ENCODE peak calls at places on chromosomes 16 and 17, in eight cellular contexts. X is keratinocyte, W is neural progenitor cell, H is GM12878, M is GM23248, G is astrocyte, A is HCT116, B is fibroblast of lung. C is an unnamed sample.

GRCh38 chr16:2779978-2780898 is 3.2 kb upstream of the ELOB start:
- DNase-seq in G (no peak), B (no peak), H (no peak), X (no peak), M (no peak), A (no peak), W (peak; percentile 39), C (no peak)

GRCh38 chr16:59899940-59900339 is 1165.8 kb upstream of the GOT2 start:
- DNase-seq in M (no peak), H (no peak), X (no peak), A (no peak), B (no peak), G (no peak), W (no peak), C (no peak)

GRCh38 chr17:47720754-47721533 is 12.1 kb upstream of the TBX21 start:
- DNase-seq in G (peak; percentile 16), W (peak; percentile 48), B (peak; percentile 33), A (peak; percentile 24), M (peak; percentile 78), H (no peak), X (no peak), C (peak; percentile 32)

GRCh38 chr16:17375388-17376304 is 95.1 kb downstream of the XYLT1 start:
- DNase-seq in H (no peak), B (no peak), A (no peak), X (no peak), W (no peak), G (no peak), M (no peak), C (no peak)

GRCh38 chr17:79518330-79519151 is 92.3 kb downstream of the RBFOX3 start:
- DNase-seq in G (no peak), M (no peak), X (no peak), W (no peak), B (no peak), A (no peak), H (no peak), C (no peak)

GRCh38 chr17:40417258-40417608 is 463 bp downstream of the TOP2A start:
- DNase-seq in W (peak; percentile 71), H (no peak), X (no peak), M (no peak), G (no peak), B (peak; percentile 12), A (no peak), C (no peak)

GRCh38 chr17:55990332-55991006 is 162.8 kb upstream of the ANKFN1 start:
- DNase-seq in W (peak; percentile 14), M (no peak), G (no peak), X (no peak), A (no peak), H (no peak), B (no peak), C (no peak)

GRCh38 chr16:86073103-86073625 is 174.2 kb downstream of the IRF8 start:
- DNase-seq in G (no peak), X (no peak), H (no peak), B (no peak), A (no peak), W (no peak), M (no peak), C (no peak)

GRCh38 chr17:57356722-57357391 is 100.5 kb downstream of the MSI2 start:
- DNase-seq in W (peak; percentile 74), H (no peak), G (no peak), X (no peak), A (no peak), B (peak; percentile 42), M (no peak), C (no peak)

GRCh38 chr17:80696456-80696855 is 151.8 kb downstream of the RPTOR start:
- DNase-seq in X (no peak), A (no peak), H (no peak), M (peak; percentile 53), B (no peak), G (no peak), W (no peak), C (no peak)

GRCh38 chr17:29996458-29996857 is 55.0 kb downstream of the EFCAB5 start:
- DNase-seq in A (no peak), W (no peak), G (no peak), H (no peak), B (no peak), X (no peak), M (no peak), C (no peak)

GRCh38 chr17:40551874-40552768 is 13.2 kb downstream of the CCR7 start:
- DNase-seq in M (peak; percentile 98), B (peak; percentile 98), G (peak; percentile 96), A (no peak), X (no peak), H (no peak), W (no peak), C (no peak)

GRCh38 chr16:47065766-47066688 is 77.7 kb downstream of the NETO2 start:
- DNase-seq in B (no peak), X (no peak), W (peak; percentile 28), A (no peak), G (no peak), M (no peak), H (no peak), C (no peak)

GRCh38 chr16:57536306-57537193 is at the start of gene CCDC102A:
- DNase-seq in B (peak; percentile 54), W (peak; percentile 87), A (no peak), X (no peak), G (no peak), H (no peak), M (peak; percentile 60), C (no peak)

GRCh38 chr16:50146479-50147435 is 6.3 kb upstream of the TENT4B start:
- DNase-seq in G (peak; percentile 33), H (no peak), X (no peak), A (no peak), W (no peak), B (peak; percentile 50), M (no peak), C (peak; percentile 12)

GRCh38 chr17:27793168-27793905 is 7.0 kb downstream of the NOS2 start:
- DNase-seq in M (peak; percentile 19), W (peak; percentile 80), B (peak; percentile 21), H (no peak), A (no peak), X (no peak), G (no peak), C (peak; percentile 8)

GRCh38 chr17:17413821-17414220 is 63.0 kb upstream of the MED9 start:
- DNase-seq in X (peak; percentile 69), G (no peak), B (peak; percentile 31), A (no peak), H (no peak), M (peak; percentile 62), W (no peak), C (no peak)

DNA sequence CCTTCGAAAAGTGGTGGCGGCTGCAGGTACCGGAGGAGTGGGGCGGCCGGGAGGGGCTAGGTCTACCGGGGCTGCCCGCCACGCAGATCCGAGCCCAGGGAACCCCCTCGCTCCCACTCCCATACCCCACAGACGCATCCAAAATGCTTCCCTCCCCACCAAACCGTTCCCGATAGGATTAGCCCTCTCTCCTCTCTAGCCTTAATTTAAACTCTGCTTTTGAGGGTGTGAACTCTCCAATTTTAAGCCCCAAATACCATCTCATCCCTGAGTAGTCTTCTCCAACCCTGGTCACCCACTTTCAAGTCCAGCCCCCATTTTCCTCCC is 260 bp upstream of the CXCL16 start:
- DNase-seq in B (no peak), W (no peak), A (no peak), G (no peak), M (no peak), H (no peak), X (no peak), C (no peak)
- TF ChIP-seq EZH2 in B (peak; percentile 34), W (no peak), A (no peak), G (no peak), M (no peak), H (no peak), X (no peak), C (no peak)

GRCh38 chr16:10618710-10619209 is 38.4 kb upstream of the EMP2 start:
- DNase-seq in A (no peak), X (no peak), H (no peak), G (no peak), B (no peak), W (no peak), M (no peak), C (peak; percentile 42)

GRCh38 chr16:10614685-10615084 is 34.3 kb upstream of the EMP2 start:
- DNase-seq in X (no peak), M (no peak), W (no peak), H (no peak), A (no peak), B (no peak), G (no peak), C (no peak)

GRCh38 chr16:10616744-10617640 is 36.6 kb upstream of the EMP2 start:
- DNase-seq in W (peak; percentile 36), M (peak; percentile 72), X (no peak), A (peak; percentile 8), H (no peak), B (peak; percentile 69), G (peak; percentile 53), C (peak; percentile 85)

GRCh38 chr16:10617662-10618420 is 37.4 kb upstream of the EMP2 start:
- DNase-seq in X (no peak), A (no peak), H (no peak), G (peak; percentile 72), W (no peak), B (peak; percentile 77), M (peak; percentile 10), C (peak; percentile 86)

GRCh38 chr16:10616395-10616743 is 36.0 kb upstream of the EMP2 start:
- DNase-seq in M (no peak), H (no peak), B (no peak), W (peak; percentile 14), X (no peak), A (no peak), G (no peak), C (no peak)
- H3K9ac ChIP-seq in M (no peak overlapping the region), H (no peak overlapping the region), B (no peak overlapping the region), W (no peak overlapping the region), X (peak overlapping the region; percentile 26), A (no peak overlapping the region), G (no peak overlapping the region), C (peak overlapping the region; percentile 57)

DNA sequence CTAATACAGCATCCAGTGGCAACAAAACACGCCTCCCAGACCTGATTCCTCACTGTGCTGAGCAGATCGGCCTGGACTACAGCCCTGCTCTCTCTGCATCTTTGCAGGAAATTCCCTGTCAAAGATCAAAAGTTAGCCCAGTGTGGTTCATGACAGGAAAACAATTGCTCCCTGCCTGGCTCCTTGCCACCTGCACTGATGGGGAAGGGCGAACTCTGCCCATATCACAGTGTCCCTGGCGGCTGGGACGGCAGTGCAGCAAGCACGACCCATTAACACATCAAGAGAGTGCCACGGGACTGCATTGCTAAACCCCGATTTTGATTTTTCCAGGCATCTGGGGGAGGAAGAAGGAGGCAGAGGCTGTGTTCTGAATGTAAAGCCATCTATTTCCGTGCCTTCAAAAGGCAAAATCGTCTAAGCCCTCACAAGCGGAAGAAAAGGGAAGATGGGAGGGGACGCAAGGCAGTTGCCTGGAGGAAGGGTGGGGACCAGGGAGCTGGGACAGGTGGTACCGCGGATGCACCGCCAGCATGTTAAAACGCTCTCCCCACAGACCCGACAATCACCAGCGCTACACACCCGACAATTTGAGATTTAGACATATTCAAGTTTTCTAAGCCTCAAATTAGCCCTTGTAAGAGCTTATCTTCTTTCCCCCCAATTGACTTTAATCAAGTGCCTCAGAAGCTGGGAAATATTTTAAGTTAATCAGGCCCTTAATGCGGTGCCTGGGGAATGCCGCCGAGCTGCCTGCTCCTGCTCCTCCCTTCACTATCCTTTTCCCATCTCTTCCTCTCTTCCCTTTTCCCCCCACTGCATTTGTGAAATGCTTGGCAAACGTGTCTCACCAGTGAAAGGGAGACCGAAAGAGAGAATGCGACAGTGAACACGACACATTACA is 238.8 kb upstream of the CDH5 start:
- DNase-seq in W (peak; percentile 51), M (peak; percentile 16), G (no peak), B (peak; percentile 17), X (no peak), H (no peak), A (no peak), C (no peak)
- TF ChIP-seq EZH2 in W (no peak), M (no peak), G (no peak), B (no peak), X (peak; percentile 86), H (no peak), A (no peak), C (no peak)

GRCh38 chr17:10297691-10298090 is 75.1 kb downstream of the MYH13 start:
- DNase-seq in X (no peak), M (no peak), W (no peak), B (no peak), H (no peak), A (no peak), G (no peak), C (no peak)
- H3K9ac ChIP-seq in X (no peak overlapping the region), M (no peak overlapping the region), W (no peak overlapping the region), B (no peak overlapping the region), H (no peak overlapping the region), A (no peak overlapping the region), G (no peak overlapping the region), C (no peak overlapping the region)